ENCODE peak calls at places on chromosome 1, in six cellular contexts. Y, Q, R, M, N and K are unnamed samples.

GRCh38 chr1:33928256-33928655 is 64.4 kb downstream of the HMGB4 start:
- DNase-seq in Y (no peak), Q (no peak), R (no peak), M (no peak), N (no peak), K (no peak)

GRCh38 chr1:182599339-182599738 is 4.8 kb downstream of the RGS16 start:
- DNase-seq in Y (no peak), Q (peak; percentile 61), R (no peak), M (no peak), N (no peak), K (no peak)

GRCh38 chr1:70008658-70009057 is 196.7 kb downstream of the LRRC40 start:
- DNase-seq in Y (no peak), Q (no peak), R (no peak), M (no peak), N (no peak), K (no peak)

GRCh38 chr1:107430540-107431228 is 289.8 kb downstream of the NTNG1 start:
- DNase-seq in Y (peak; percentile 3), Q (no peak), R (no peak), M (no peak), N (no peak), K (no peak)

GRCh38 chr1:109785446-109786106 is 21.9 kb upstream of the EPS8L3 start:
- DNase-seq in Y (no peak), Q (no peak), R (no peak), M (peak; percentile 6), N (no peak), K (no peak)

GRCh38 chr1:93774707-93775106 is 93.1 kb upstream of the BCAR3 start:
- DNase-seq in Y (no peak), Q (no peak), R (no peak), M (no peak), N (no peak), K (no peak)

GRCh38 chr1:213051127-213051880 is at the start of gene RPS6KC1:
- DNase-seq in Y (peak; percentile 92), Q (peak; percentile 96), R (no peak), M (peak; percentile 86), N (peak; percentile 93), K (peak; percentile 93)

GRCh38 chr1:213715182-213715581 is 272.6 kb upstream of the PROX1 start:
- DNase-seq in Y (no peak), Q (no peak), R (no peak), M (no peak), N (no peak), K (no peak)

GRCh38 chr1:84450916-84451315 is 28.1 kb upstream of the RPF1 start:
- DNase-seq in Y (no peak), Q (no peak), R (no peak), M (no peak), N (no peak), K (no peak)

GRCh38 chr1:226181996-226182714 is 4.4 kb downstream of the ACBD3 start:
- DNase-seq in Y (peak; percentile 50), Q (peak; percentile 89), R (no peak), M (peak; percentile 53), N (no peak), K (no peak)

GRCh38 chr1:218772575-218772974 is 401.1 kb upstream of the LYPLAL1 start:
- DNase-seq in Y (no peak), Q (no peak), R (no peak), M (no peak), N (no peak), K (no peak)

GRCh38 chr1:13762642-13763041 is 62.7 kb downstream of the PRDM2 start:
- DNase-seq in Y (no peak), Q (no peak), R (no peak), M (no peak), N (no peak), K (no peak)

GRCh38 chr1:215257280-215257679 is 174.7 kb downstream of the KCNK2 start:
- DNase-seq in Y (no peak), Q (no peak), R (no peak), M (no peak), N (no peak), K (no peak)

GRCh38 chr1:71074681-71075080 is 6.2 kb downstream of the ZRANB2 start:
- DNase-seq in Y (no peak), Q (no peak), R (no peak), M (no peak), N (no peak), K (no peak)

GRCh38 chr1:31326461-31326860 is 29.6 kb downstream of the ZCCHC17 start:
- DNase-seq in Y (no peak), Q (no peak), R (no peak), M (no peak), N (no peak), K (no peak)

GRCh38 chr1:167060141-167061072 is 29.8 kb downstream of the GPA33 start:
- DNase-seq in Y (no peak), Q (no peak), R (no peak), M (no peak), N (no peak), K (peak; percentile 1)

GRCh38 chr1:200673952-200674823 is 4.5 kb upstream of the DDX59 start:
- DNase-seq in Y (no peak), Q (no peak), R (no peak), M (no peak), N (no peak), K (no peak)

GRCh38 chr1:200867018-200867811 is 5.6 kb upstream of the GPR25 start:
- DNase-seq in Y (no peak), Q (no peak), R (no peak), M (peak; percentile 29), N (no peak), K (no peak)

GRCh38 chr1:5990913-5991783 is 1.1 kb downstream of the NPHP4 start:
- DNase-seq in Y (no peak), Q (no peak), R (no peak), M (no peak), N (peak; percentile 78), K (no peak)

GRCh38 chr1:145716641-145717061 is 2.6 kb upstream of the CD160 start:
- DNase-seq in Y (no peak), Q (no peak), R (no peak), M (no peak), N (no peak), K (no peak)

GRCh38 chr1:63836830-63837229 is 63.0 kb downstream of the ROR1 start:
- DNase-seq in Y (no peak), Q (no peak), R (no peak), M (no peak), N (no peak), K (no peak)

GRCh38 chr1:204846546-204846945 is 24.1 kb upstream of the NFASC start:
- DNase-seq in Y (no peak), Q (no peak), R (no peak), M (no peak), N (no peak), K (no peak)

GRCh38 chr1:34701326-34702129 is 53.3 kb upstream of the GJB5 start:
- DNase-seq in Y (no peak), Q (peak; percentile 31), R (no peak), M (no peak), N (no peak), K (no peak)

GRCh38 chr1:215872658-215873057 is 305.6 kb downstream of the KCTD3 start:
- DNase-seq in Y (no peak), Q (no peak), R (no peak), M (no peak), N (no peak), K (no peak)

GRCh38 chr1:116806245-116806644 is 52.0 kb downstream of the CD2 start:
- DNase-seq in Y (no peak), Q (no peak), R (no peak), M (no peak), N (no peak), K (no peak)

GRCh38 chr1:230066466-230067404 is at the start of gene GALNT2:
- DNase-seq in Y (peak; percentile 95), Q (peak; percentile 97), R (peak; percentile 70), M (peak; percentile 90), N (peak; percentile 94), K (peak; percentile 95)

GRCh38 chr1:1622578-1623094 is 7.3 kb downstream of the MIB2 start:
- DNase-seq in Y (no peak), Q (no peak), R (no peak), M (no peak), N (peak; percentile 51), K (no peak)
- TF ChIP-seq CTCF in Y (no peak), Q (no peak), R (no peak), M (no peak), N (no peak), K (no peak)

DNA sequence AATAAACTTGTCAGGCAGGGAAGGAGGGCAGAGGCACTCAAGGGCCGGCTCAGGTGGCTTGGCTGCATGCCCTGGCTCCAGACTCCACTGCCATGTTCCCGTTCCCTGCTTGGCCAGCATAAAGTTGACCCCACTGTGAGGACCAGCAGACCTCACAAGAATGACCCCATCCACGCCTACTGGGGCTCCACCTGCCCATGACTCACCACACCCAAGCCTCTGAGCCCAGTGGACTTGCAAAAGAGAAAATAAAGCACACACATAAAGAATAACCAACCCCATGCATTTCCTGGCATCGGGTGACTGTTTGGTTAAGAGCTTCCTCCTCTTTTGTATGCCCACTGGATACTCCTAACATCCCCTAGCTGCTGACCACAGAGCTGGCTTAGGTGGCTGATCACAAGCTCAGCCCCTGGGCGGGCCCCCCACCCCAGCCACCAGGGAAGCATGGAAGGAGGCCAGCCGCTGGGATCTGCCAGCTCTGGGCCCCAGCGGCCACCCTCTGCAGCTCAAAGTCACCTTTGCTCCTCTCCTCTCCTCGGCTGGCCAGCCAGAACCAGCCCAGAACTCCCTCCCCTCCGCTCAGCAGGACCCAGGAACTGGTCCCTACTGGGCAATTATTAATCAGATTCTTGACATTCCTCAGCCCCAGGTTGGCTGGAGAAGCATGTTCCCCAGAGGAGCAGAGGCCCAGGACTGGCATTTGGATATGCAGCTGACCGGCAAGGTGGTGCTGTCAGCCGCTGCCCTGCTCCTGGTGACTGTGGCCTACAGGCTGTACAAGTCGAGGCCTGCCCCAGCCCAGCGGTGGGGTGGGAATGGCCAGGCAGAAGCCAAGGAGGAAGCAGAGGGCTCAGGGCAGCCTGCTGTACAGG is at the start of gene KLHDC7A:
- DNase-seq in Y (peak; percentile 60), Q (no peak), R (no peak), M (no peak), N (no peak), K (no peak)
- TF ChIP-seq CTCF in Y (no peak), Q (no peak), R (no peak), M (no peak), N (no peak), K (no peak)

DNA sequence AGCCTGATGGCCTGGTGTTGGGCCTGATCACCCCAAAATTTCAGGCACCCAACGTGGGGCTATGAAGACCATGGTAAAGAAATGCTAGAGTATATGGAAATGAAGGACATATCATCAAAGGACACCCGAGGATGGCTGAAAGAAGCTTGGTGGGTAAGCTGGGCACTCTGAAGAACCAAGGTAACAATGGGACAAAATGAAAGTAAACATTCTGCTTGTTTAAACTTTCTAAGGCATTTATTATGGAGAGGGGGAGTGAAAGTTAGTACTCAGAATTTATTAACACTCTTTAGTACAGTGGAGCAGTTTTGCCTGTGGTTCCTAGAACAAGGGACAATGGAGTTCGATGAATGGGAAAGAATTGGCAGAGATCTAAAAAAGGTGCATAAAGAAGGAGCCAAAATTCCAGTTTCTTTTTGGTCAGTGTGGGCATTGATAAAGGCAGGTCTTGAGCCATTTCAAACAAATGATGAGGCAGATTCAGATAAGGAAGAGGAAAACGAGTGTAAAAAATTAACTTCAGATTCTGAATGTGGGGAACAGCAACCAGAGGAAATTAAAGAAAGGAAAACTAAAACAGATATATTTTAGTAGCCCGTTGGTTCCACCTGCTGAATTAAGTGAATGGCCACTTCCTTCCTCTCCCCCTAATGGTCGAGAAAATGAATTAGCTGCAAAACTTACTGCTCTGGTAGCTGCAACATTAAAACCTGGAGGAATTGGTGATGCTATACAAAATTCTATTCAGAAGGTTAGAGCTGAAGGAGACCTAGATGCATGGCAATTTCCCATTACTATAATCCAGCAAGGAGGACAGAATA is 8.4 kb upstream of the PM20D1 start:
- DNase-seq in Y (no peak), Q (no peak), R (no peak), M (no peak), N (no peak), K (no peak)
- TF ChIP-seq CTCF in Y (no peak), Q (no peak), R (no peak), M (peak; percentile 13), N (no peak), K (no peak)

GRCh38 chr1:41936107-41936506 is 17.4 kb upstream of the HIVEP3 start:
- DNase-seq in Y (no peak), Q (no peak), R (no peak), M (no peak), N (no peak), K (no peak)
- TF ChIP-seq CTCF in Y (no peak), Q (no peak), R (no peak), M (no peak), N (no peak), K (no peak)